ENCODE peak calls at places on chromosomes 12 and 14, in four cellular contexts. F, D, Z and E are unnamed samples.

GRCh38 chr14:93239869-93240677 is 33.0 kb downstream of the UBR7 start:
- DNase-seq in F (no peak), D (no peak), Z (peak), E (no peak)

GRCh38 chr14:80358112-80358511 is 146.8 kb upstream of the DIO2 start:
- DNase-seq in F (no peak), D (no peak), Z (no peak), E (no peak)

GRCh38 chr14:55122441-55122986 is 6.5 kb upstream of the LGALS3 start:
- DNase-seq in F (no peak), D (peak), Z (no peak), E (no peak)

GRCh38 chr12:104677441-104678089 is 220.8 kb downstream of the CHST11 start:
- DNase-seq in F (no peak), D (no peak), Z (peak), E (no peak)

GRCh38 chr14:105498430-105499255 is 7.6 kb downstream of the TEDC1 start:
- DNase-seq in F (no peak), D (no peak), Z (no peak), E (peak)

GRCh38 chr14:61178226-61179060 is 102.7 kb downstream of the TMEM30B start:
- DNase-seq in F (no peak), D (no peak), Z (peak), E (no peak)

GRCh38 chr12:48028541-48029400 is 24.5 kb upstream of the COL2A1 start:
- DNase-seq in F (no peak), D (no peak), Z (no peak), E (no peak)

GRCh38 chr12:132444283-132444682 is 45.7 kb upstream of the FBRSL1 start:
- DNase-seq in F (no peak), D (no peak), Z (no peak), E (no peak)

GRCh38 chr12:32455607-32456063 is 56.3 kb downstream of the FGD4 start:
- DNase-seq in F (peak), D (no peak), Z (peak), E (peak)

GRCh38 chr14:74941676-74942097 is 13.7 kb downstream of the PGF start:
- DNase-seq in F (no peak), D (peak), Z (no peak), E (no peak)

GRCh38 chr14:56797003-56797568 is 13.2 kb downstream of the OTX2 start:
- DNase-seq in F (no peak), D (no peak), Z (no peak), E (peak)

GRCh38 chr12:332581-333205 is 56.4 kb downstream of the KDM5A start:
- DNase-seq in F (no peak), D (no peak), Z (no peak), E (no peak)

GRCh38 chr12:122352394-122352793 is 70.1 kb downstream of the CLIP1 start:
- DNase-seq in F (no peak), D (no peak), Z (no peak), E (no peak)

GRCh38 chr12:92735131-92735721 is 32.4 kb downstream of the PLEKHG7 start:
- DNase-seq in F (peak), D (no peak), Z (no peak), E (peak)
- H3K4me3 ChIP-seq in F (no peak), D (no peak), Z (no peak), E (no peak)

GRCh38 chr12:4855121-4855924 is 54.4 kb upstream of the KCNA1 start:
- DNase-seq in F (peak), D (peak), Z (peak), E (peak)
- TF ChIP-seq POLR2AphosphoS5 in F (no peak), D (no peak), Z (no peak), E (no peak)

GRCh38 chr12:79381246-79382208 is 309.2 kb downstream of the PAWR start:
- DNase-seq in F (no peak), D (no peak), Z (no peak), E (peak)
- H3K4me3 ChIP-seq in F (no peak), D (no peak), Z (no peak), E (peak)

DNA sequence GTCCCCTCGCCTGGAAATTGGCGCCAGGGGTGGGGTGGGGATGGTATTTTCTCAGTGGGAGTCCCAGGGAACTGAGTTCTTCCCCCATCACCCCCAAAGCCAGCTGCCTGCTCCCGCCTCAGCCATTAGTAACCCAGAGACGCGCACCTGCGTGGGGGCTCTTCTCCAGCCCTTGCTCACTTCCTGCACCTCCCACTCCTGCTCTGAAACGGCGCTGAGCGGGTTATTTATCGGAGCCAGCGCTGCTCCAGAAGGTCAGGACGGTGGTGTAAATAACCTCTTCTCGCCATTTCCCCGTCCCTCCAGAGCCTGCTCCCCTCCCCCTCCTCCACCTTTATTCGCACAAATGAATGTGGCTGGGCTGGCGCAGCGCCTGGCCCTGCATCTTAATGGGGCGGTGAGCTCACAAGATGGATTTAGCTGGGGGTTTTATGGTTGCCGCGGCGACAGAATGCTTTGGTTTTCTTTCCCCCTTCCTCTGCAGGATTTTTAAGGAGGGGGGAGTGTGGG is 12.2 kb downstream of the GPR84 start:
- DNase-seq in F (no peak), D (peak), Z (no peak), E (peak)
- TF ChIP-seq POLR2AphosphoS5 in F (no peak), D (no peak), Z (no peak), E (peak)